ENCODE peak calls at places on chromosomes 12 and 14, in five cellular contexts. D is B cell, E is posterior cingulate gyrus, I is NCI-H510A treated with DMSO at 0.1 percent for 48 hours, J is epithelial cell of proximal tubule. N is an unnamed sample.

GRCh38 chr12:66118240-66118891 is 12.2 kb downstream of the LLPH start:
- DNase-seq in D (no peak), E (no peak), I (no peak), J (no peak), N (no peak)

GRCh38 chr14:100083706-100084105 is 18.5 kb downstream of the EVL start:
- DNase-seq in D (no peak), E (no peak), I (no peak), J (no peak), N (no peak)

GRCh38 chr14:42045393-42045792 is 438.7 kb downstream of the LRFN5 start:
- DNase-seq in D (no peak), E (no peak), I (no peak), J (no peak), N (no peak)

GRCh38 chr12:75390156-75390898 is 562 bp upstream of the GLIPR1L2 start:
- DNase-seq in D (no peak), E (no peak), I (no peak), J (no peak), N (no peak)

GRCh38 chr14:56686416-56686815 is 106.8 kb downstream of the TMEM260 start:
- DNase-seq in D (no peak), E (no peak), I (peak), J (no peak), N (no peak)

GRCh38 chr14:32259368-32260013 is 56.4 kb upstream of the RNU6-8 start:
- DNase-seq in D (no peak), E (no peak), I (peak), J (peak), N (no peak)

GRCh38 chr12:109736552-109737108 is 23.0 kb downstream of the FAM222A start:
- DNase-seq in D (no peak), E (peak), I (no peak), J (no peak), N (no peak)

GRCh38 chr14:94113490-94113889 is 3.0 kb downstream of the IFI27 start:
- DNase-seq in D (no peak), E (no peak), I (no peak), J (no peak), N (no peak)

GRCh38 chr14:61452452-61452851 is 131.1 kb downstream of the PRKCH start:
- DNase-seq in D (no peak), E (no peak), I (no peak), J (no peak), N (no peak)

GRCh38 chr12:116423053-116423452 is 136.1 kb upstream of the MAP1LC3B2 start:
- DNase-seq in D (no peak), E (peak), I (no peak), J (no peak), N (no peak)

GRCh38 chr12:29565727-29566126 is 68.2 kb upstream of the OVCH1 start:
- DNase-seq in D (no peak), E (no peak), I (no peak), J (no peak), N (no peak)

N was measured in GM19239.